ENCODE peak calls at places on chromosomes 1 and 21, in four cellular contexts. One of them, this sample, is unnamed.
A peak's percentile ranks its signal among the peaks of the same experiment; 100 is the strongest.

GRCh38 chr1:71792264-71792663 is 490.1 kb downstream of the NEGR1 start:
- DNase-seq in cardiac muscle cell: no peak
- DNase-seq in bronchial epithelial cell: no peak
- DNase-seq in GM23248: no peak
- DNase-seq in this sample: no peak

GRCh38 chr21:35635261-35635660 is 425.1 kb downstream of the SETD4 start:
- DNase-seq in bronchial epithelial cell: peak; percentile 97
- DNase-seq in GM23248: peak; percentile 92
- DNase-seq in cardiac muscle cell: peak; percentile 49
- DNase-seq in this sample: no peak

GRCh38 chr1:96388421-96389310 is 332.9 kb upstream of the PTBP2 start:
- DNase-seq in bronchial epithelial cell: no peak
- DNase-seq in cardiac muscle cell: no peak
- DNase-seq in GM23248: peak; percentile 66
- DNase-seq in this sample: no peak

GRCh38 chr1:180221461-180221860 is 8.6 kb upstream of the LHX4 start:
- DNase-seq in GM23248: no peak
- DNase-seq in cardiac muscle cell: peak; percentile 13
- DNase-seq in bronchial epithelial cell: no peak
- DNase-seq in this sample: no peak

GRCh38 chr1:84390231-84390630 is 8.1 kb upstream of the DNASE2B start:
- DNase-seq in GM23248: no peak
- DNase-seq in cardiac muscle cell: no peak
- DNase-seq in bronchial epithelial cell: peak; percentile 91
- DNase-seq in this sample: no peak

GRCh38 chr1:204450461-204451257 is 39.0 kb upstream of the PPP1R15B start:
- DNase-seq in cardiac muscle cell: no peak
- DNase-seq in GM23248: no peak
- DNase-seq in bronchial epithelial cell: peak; percentile 58
- DNase-seq in this sample: no peak

GRCh38 chr1:20551945-20552727 is at the start of gene FAM43B:
- DNase-seq in GM23248: peak; percentile 61
- DNase-seq in bronchial epithelial cell: no peak
- DNase-seq in cardiac muscle cell: peak; percentile 74
- DNase-seq in this sample: no peak

GRCh38 chr1:147676306-147677085 is 6.2 kb upstream of the ACP6 start:
- DNase-seq in GM23248: peak; percentile 83
- DNase-seq in cardiac muscle cell: peak; percentile 71
- DNase-seq in bronchial epithelial cell: peak; percentile 87
- DNase-seq in this sample: no peak

GRCh38 chr1:36160388-36160948 is 4.5 kb downstream of the MAP7D1 start:
- DNase-seq in GM23248: no peak
- DNase-seq in bronchial epithelial cell: no peak
- DNase-seq in cardiac muscle cell: no peak
- DNase-seq in this sample: no peak

GRCh38 chr1:237736372-237737029 is 154.2 kb downstream of the ZP4 start:
- DNase-seq in bronchial epithelial cell: no peak
- DNase-seq in GM23248: no peak
- DNase-seq in cardiac muscle cell: peak; percentile 49
- DNase-seq in this sample: no peak

GRCh38 chr1:192967211-192967877 is 91.8 kb downstream of the UCHL5 start:
- DNase-seq in cardiac muscle cell: no peak
- DNase-seq in GM23248: no peak
- DNase-seq in bronchial epithelial cell: no peak
- DNase-seq in this sample: no peak

GRCh38 chr1:79982218-79982617 is 975.7 kb upstream of the ADGRL4 start:
- DNase-seq in bronchial epithelial cell: no peak
- DNase-seq in cardiac muscle cell: peak; percentile 98
- DNase-seq in GM23248: peak; percentile 59
- DNase-seq in this sample: no peak

GRCh38 chr1:169931795-169932195 is 38.1 kb upstream of the SCYL3 start:
- DNase-seq in GM23248: peak; percentile 24
- DNase-seq in bronchial epithelial cell: no peak
- DNase-seq in cardiac muscle cell: no peak
- DNase-seq in this sample: no peak

GRCh38 chr1:81703352-81703735 is 97.4 kb upstream of the ADGRL2 start:
- DNase-seq in GM23248: peak; percentile 89
- DNase-seq in bronchial epithelial cell: peak; percentile 73
- DNase-seq in cardiac muscle cell: peak; percentile 71
- DNase-seq in this sample: no peak

GRCh38 chr21:35051287-35051818 is 2.3 kb upstream of the RUNX1 start:
- DNase-seq in bronchial epithelial cell: peak; percentile 76
- DNase-seq in cardiac muscle cell: peak; percentile 95
- DNase-seq in GM23248: peak; percentile 97
- DNase-seq in this sample: peak; percentile 74

GRCh38 chr1:39958801-39959200 is 3.9 kb downstream of the MFSD2A start:
- DNase-seq in GM23248: no peak
- DNase-seq in cardiac muscle cell: no peak
- DNase-seq in bronchial epithelial cell: no peak
- DNase-seq in this sample: no peak

GRCh38 chr1:74953622-74954021 is 180.6 kb upstream of the LHX8 start:
- DNase-seq in cardiac muscle cell: no peak
- DNase-seq in GM23248: no peak
- DNase-seq in bronchial epithelial cell: no peak
- DNase-seq in this sample: no peak

GRCh38 chr1:11749996-11750395 is 12.0 kb upstream of the C1orf167 start:
- DNase-seq in bronchial epithelial cell: no peak
- DNase-seq in cardiac muscle cell: no peak
- DNase-seq in GM23248: no peak
- DNase-seq in this sample: no peak

GRCh38 chr1:244836135-244836521 is 670 bp downstream of the COX20 start:
- DNase-seq in GM23248: peak; percentile 60
- DNase-seq in cardiac muscle cell: peak; percentile 42
- DNase-seq in bronchial epithelial cell: no peak
- DNase-seq in this sample: no peak

GRCh38 chr1:167301355-167301754 is 80.7 kb downstream of the POU2F1 start:
- DNase-seq in cardiac muscle cell: no peak
- DNase-seq in bronchial epithelial cell: no peak
- DNase-seq in GM23248: no peak
- DNase-seq in this sample: no peak

GRCh38 chr1:31155216-31155806 is 84.4 kb downstream of the NKAIN1 start:
- DNase-seq in bronchial epithelial cell: peak; percentile 30
- DNase-seq in GM23248: peak; percentile 89
- DNase-seq in cardiac muscle cell: peak; percentile 78
- DNase-seq in this sample: peak; percentile 80

GRCh38 chr1:116262207-116262994 is 110.6 kb upstream of the ATP1A1 start:
- DNase-seq in GM23248: no peak
- DNase-seq in cardiac muscle cell: no peak
- DNase-seq in bronchial epithelial cell: no peak
- DNase-seq in this sample: no peak

GRCh38 chr1:161133220-161133740 is 813 bp upstream of the DEDD start:
- DNase-seq in cardiac muscle cell: no peak
- DNase-seq in GM23248: peak; percentile 37
- DNase-seq in bronchial epithelial cell: no peak
- DNase-seq in this sample: no peak

GRCh38 chr1:94676686-94677085 is 135.1 kb upstream of the F3 start:
- DNase-seq in GM23248: no peak
- DNase-seq in bronchial epithelial cell: no peak
- DNase-seq in cardiac muscle cell: no peak
- DNase-seq in this sample: no peak

GRCh38 chr1:119449964-119450363 is 35.0 kb downstream of the HSD3B2 start:
- DNase-seq in bronchial epithelial cell: no peak
- DNase-seq in cardiac muscle cell: no peak
- DNase-seq in GM23248: peak; percentile 24
- DNase-seq in this sample: no peak

GRCh38 chr1:56758135-56758534 is 61.1 kb downstream of the FYB2 start:
- DNase-seq in bronchial epithelial cell: peak; percentile 33
- DNase-seq in cardiac muscle cell: no peak
- DNase-seq in GM23248: no peak
- DNase-seq in this sample: no peak

GRCh38 chr1:231694081-231694443 is 67.5 kb downstream of the DISC1 start:
- DNase-seq in bronchial epithelial cell: no peak
- DNase-seq in GM23248: no peak
- DNase-seq in cardiac muscle cell: no peak
- DNase-seq in this sample: no peak

GRCh38 chr21:46084709-46085108 is 13.2 kb upstream of the COL6A2 start:
- DNase-seq in bronchial epithelial cell: no peak
- DNase-seq in cardiac muscle cell: no peak
- DNase-seq in GM23248: no peak
- DNase-seq in this sample: no peak

GRCh38 chr1:6278263-6278662 is 17.4 kb upstream of the GPR153 start:
- DNase-seq in GM23248: no peak
- DNase-seq in bronchial epithelial cell: no peak
- DNase-seq in cardiac muscle cell: no peak
- DNase-seq in this sample: no peak

GRCh38 chr1:89085781-89086180 is 20.8 kb upstream of the GBP1 start:
- DNase-seq in bronchial epithelial cell: no peak
- DNase-seq in cardiac muscle cell: peak; percentile 68
- DNase-seq in GM23248: no peak
- DNase-seq in this sample: no peak

DNA sequence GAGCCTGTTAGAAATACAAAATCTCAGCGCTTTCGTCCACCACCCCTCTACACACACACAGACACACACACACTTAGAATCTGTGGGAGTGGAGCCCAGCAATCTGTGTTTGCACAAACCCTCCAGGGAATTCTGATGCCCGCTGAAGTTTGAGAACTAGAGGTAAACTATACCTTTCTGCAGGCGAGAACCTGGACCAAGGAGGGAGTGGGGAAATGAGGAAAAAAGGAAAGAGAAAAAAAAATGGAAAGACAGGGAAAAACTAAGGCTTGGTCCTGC is 468 bp upstream of the NIBAN1 start:
- DNase-seq in GM23248: no peak
- DNase-seq in cardiac muscle cell: no peak
- DNase-seq in bronchial epithelial cell: no peak
- DNase-seq in this sample: no peak
- H3K4me3 ChIP-seq in GM23248: peak overlapping the region; percentile 87
- H3K4me3 ChIP-seq in cardiac muscle cell: no peak overlapping the region
- H3K4me3 ChIP-seq in bronchial epithelial cell: peak overlapping the region; percentile 79
- H3K4me3 ChIP-seq in this sample: no peak overlapping the region

GRCh38 chr1:111738133-111738435 is 1.1 kb downstream of the INKA2 start:
- DNase-seq in GM23248: no peak
- DNase-seq in bronchial epithelial cell: no peak
- DNase-seq in cardiac muscle cell: no peak
- DNase-seq in this sample: no peak

GRCh38 chr1:111737216-111738132 is 1.7 kb downstream of the INKA2 start:
- DNase-seq in bronchial epithelial cell: no peak
- DNase-seq in GM23248: no peak
- DNase-seq in cardiac muscle cell: no peak
- DNase-seq in this sample: no peak

GRCh38 chr1:111735858-111736544 is 3.2 kb downstream of the INKA2 start:
- DNase-seq in GM23248: no peak
- DNase-seq in cardiac muscle cell: no peak
- DNase-seq in bronchial epithelial cell: no peak
- DNase-seq in this sample: no peak

GRCh38 chr1:111735321-111735720 is 3.9 kb downstream of the INKA2 start:
- DNase-seq in GM23248: no peak
- DNase-seq in cardiac muscle cell: peak; percentile 51
- DNase-seq in bronchial epithelial cell: no peak
- DNase-seq in this sample: no peak

DNA sequence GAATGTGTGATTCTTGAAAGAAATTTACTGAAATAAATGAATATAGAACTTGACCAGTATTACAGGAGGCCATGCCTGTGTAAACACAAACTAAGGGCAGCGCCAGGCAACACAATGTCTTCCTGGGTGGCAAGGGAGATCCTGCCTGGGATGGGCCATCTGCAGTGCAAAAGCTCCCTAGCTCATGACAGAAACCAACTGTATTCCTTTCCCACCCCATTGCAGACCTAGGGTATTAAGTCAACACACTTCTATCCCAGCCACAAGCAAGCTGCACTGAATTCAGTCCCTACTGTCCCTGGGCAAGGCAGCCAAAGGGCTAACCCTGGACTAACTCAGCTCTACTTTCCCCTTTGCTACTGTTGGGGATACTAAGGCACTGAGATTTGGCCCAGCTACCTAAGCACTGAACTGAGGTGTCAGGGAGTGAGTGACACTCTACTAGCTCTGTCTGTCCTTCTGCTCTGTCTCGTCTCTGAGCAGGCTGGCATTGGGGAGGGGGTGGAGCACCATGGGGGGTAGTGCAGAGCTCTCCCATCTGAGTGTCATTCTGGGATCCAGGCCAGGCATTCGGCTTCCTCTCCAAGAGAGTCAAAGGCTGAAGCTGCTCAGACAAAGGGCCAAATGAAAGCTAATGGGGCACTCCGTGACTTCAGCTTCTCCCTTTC is 2.5 kb downstream of the INKA2 start:
- DNase-seq in cardiac muscle cell: peak; percentile 72
- DNase-seq in GM23248: no peak
- DNase-seq in bronchial epithelial cell: no peak
- DNase-seq in this sample: no peak
- H3K4me3 ChIP-seq in cardiac muscle cell: no peak overlapping the region
- H3K4me3 ChIP-seq in GM23248: no peak overlapping the region
- H3K4me3 ChIP-seq in bronchial epithelial cell: no peak overlapping the region
- H3K4me3 ChIP-seq in this sample: no peak overlapping the region

GRCh38 chr1:16206547-16207317 is 5.7 kb downstream of the ARHGEF19 start:
- DNase-seq in cardiac muscle cell: peak; percentile 99
- DNase-seq in bronchial epithelial cell: peak; percentile 93
- DNase-seq in GM23248: peak; percentile 100
- DNase-seq in this sample: peak; percentile 94
- H3K4me3 ChIP-seq in cardiac muscle cell: peak overlapping the region; percentile 31
- H3K4me3 ChIP-seq in bronchial epithelial cell: peak overlapping the region; percentile 43
- H3K4me3 ChIP-seq in GM23248: peak overlapping the region; percentile 73
- H3K4me3 ChIP-seq in this sample: peak overlapping the region; percentile 54

GRCh38 chr1:209569445-209570207 is 13.9 kb upstream of the CAMK1G start:
- DNase-seq in bronchial epithelial cell: peak; percentile 84
- DNase-seq in cardiac muscle cell: peak; percentile 86
- DNase-seq in GM23248: peak; percentile 79
- DNase-seq in this sample: no peak
- H3K4me3 ChIP-seq in bronchial epithelial cell: no peak overlapping the region
- H3K4me3 ChIP-seq in cardiac muscle cell: no peak overlapping the region
- H3K4me3 ChIP-seq in GM23248: peak overlapping the region; percentile 45
- H3K4me3 ChIP-seq in this sample: no peak overlapping the region

GRCh38 chr1:26530540-26530897 is 958 bp downstream of the RPS6KA1 start:
- DNase-seq in GM23248: no peak
- DNase-seq in cardiac muscle cell: no peak
- DNase-seq in bronchial epithelial cell: peak; percentile 26
- DNase-seq in this sample: no peak

GRCh38 chr1:26529655-26530539 is at the start of gene RPS6KA1:
- DNase-seq in bronchial epithelial cell: peak; percentile 27
- DNase-seq in GM23248: peak; percentile 75
- DNase-seq in cardiac muscle cell: peak; percentile 37
- DNase-seq in this sample: peak; percentile 69

GRCh38 chr1:26531651-26532131 is 2.1 kb downstream of the RPS6KA1 start:
- DNase-seq in cardiac muscle cell: no peak
- DNase-seq in bronchial epithelial cell: peak; percentile 38
- DNase-seq in GM23248: no peak
- DNase-seq in this sample: no peak

GRCh38 chr1:26529405-26529654 is 231 bp upstream of the RPS6KA1 start:
- DNase-seq in cardiac muscle cell: no peak
- DNase-seq in bronchial epithelial cell: no peak
- DNase-seq in GM23248: no peak
- DNase-seq in this sample: no peak

GRCh38 chr1:26530898-26531598 is 1.5 kb downstream of the RPS6KA1 start:
- DNase-seq in GM23248: peak; percentile 55
- DNase-seq in bronchial epithelial cell: peak; percentile 93
- DNase-seq in cardiac muscle cell: peak; percentile 50
- DNase-seq in this sample: no peak
- H3K4me3 ChIP-seq in GM23248: no peak overlapping the region
- H3K4me3 ChIP-seq in bronchial epithelial cell: peak overlapping the region; percentile 65
- H3K4me3 ChIP-seq in cardiac muscle cell: no peak overlapping the region
- H3K4me3 ChIP-seq in this sample: peak overlapping the region; percentile 80

This sample was measured in GM06990.